ENCODE peak calls at places on chromosomes 11 and 22, in eight cellular contexts. V is M059J; K is left colon; H is GM20000; P is occipital lobe; G is HFF-Myc; S is KBM-7; E is activated CD4-positive, alpha-beta T cell treated with anti-CD3 and anti-CD28 coated beads, Interleukin-2, amount 10 ng/mL, durations not matched to agents 7 days and 5 days. Q is an unnamed sample.
A peak's percentile ranks its signal among the peaks of the same experiment; 100 is the strongest.

GRCh38 chr22:31350410-31350863 is 4.3 kb upstream of the PATZ1 start:
- DNase-seq in G (no peak), P (no peak), E (no peak), H (no peak), V (peak; percentile 59), S (peak; percentile 22), K (no peak), Q (no peak)

GRCh38 chr22:38755155-38755910 is 465 bp downstream of the SUN2 start:
- DNase-seq in S (peak; percentile 51), K (peak; percentile 94), H (peak; percentile 88), P (peak; percentile 84), E (peak; percentile 49), G (no peak), V (peak; percentile 84), Q (no peak)

GRCh38 chr11:21806982-21807749 is 385.7 kb upstream of the ANO5 start:
- DNase-seq in K (no peak), P (no peak), S (no peak), V (no peak), G (no peak), H (no peak), E (no peak), Q (no peak)

GRCh38 chr11:48109046-48109666 is 107.5 kb upstream of the OR4B1 start:
- DNase-seq in V (peak; percentile 80), E (no peak), S (peak; percentile 71), P (no peak), G (no peak), K (no peak), H (peak; percentile 39), Q (no peak)

GRCh38 chr11:77082838-77083552 is 16.2 kb downstream of the CAPN5 start:
- DNase-seq in H (no peak), S (peak; percentile 84), P (no peak), V (no peak), G (no peak), K (peak; percentile 80), E (peak; percentile 75), Q (no peak)

GRCh38 chr11:46361283-46362145 is 14.3 kb downstream of the DGKZ start:
- DNase-seq in P (peak; percentile 82), E (peak; percentile 75), G (no peak), K (no peak), S (peak; percentile 91), V (no peak), H (peak; percentile 94), Q (no peak)

GRCh38 chr11:125287467-125288232 is 123.1 kb downstream of the PKNOX2 start:
- DNase-seq in E (no peak), H (no peak), P (no peak), K (no peak), V (no peak), G (no peak), S (no peak), Q (no peak)

GRCh38 chr22:39491696-39492095 is 10.4 kb upstream of the MIEF1 start:
- DNase-seq in P (no peak), G (no peak), S (no peak), K (no peak), E (no peak), V (no peak), H (no peak), Q (no peak)

GRCh38 chr11:2774173-2775082 is 74.6 kb upstream of the KCNQ1OT1 start:
- DNase-seq in E (peak; percentile 4), K (no peak), H (no peak), P (no peak), S (no peak), G (no peak), V (no peak), Q (no peak)

Q was measured in Panc1.